ENCODE peak calls at places on chromosomes 11 and 22, in six cellular contexts. C is HCT116, W is tibial artery, K is HAP-1, Z is transverse colon, B is ascending aorta. F is an unnamed sample.

GRCh38 chr11:129768356-129768755 is 47.3 kb upstream of the TMEM45B start:
- DNase-seq in C (no peak), W (no peak), K (no peak), Z (no peak), B (no peak), F (no peak)

GRCh38 chr22:49321477-49322055 is 506.1 kb downstream of the BRD1 start:
- DNase-seq in C (no peak), W (no peak), K (no peak), Z (no peak), B (no peak), F (no peak)

GRCh38 chr11:26150046-26150445 is 181.9 kb upstream of the ANO3 start:
- DNase-seq in C (no peak), W (no peak), K (peak; percentile 96), Z (no peak), B (no peak), F (no peak)

GRCh38 chr11:120065176-120065575 is 72.7 kb downstream of the TRIM29 start:
- DNase-seq in C (no peak), W (no peak), K (no peak), Z (no peak), B (no peak), F (no peak)

GRCh38 chr22:29830585-29830984 is 7.5 kb downstream of the ASCC2 start:
- DNase-seq in C (no peak), W (no peak), K (no peak), Z (no peak), B (no peak), F (no peak)

GRCh38 chr22:25748140-25748539 is 6.2 kb downstream of the MYO18B start:
- DNase-seq in C (no peak), W (no peak), K (no peak), Z (no peak), B (no peak), F (no peak)

GRCh38 chr11:78666675-78667129 is 92.0 kb upstream of the NARS2 start:
- DNase-seq in C (no peak), W (no peak), K (no peak), Z (no peak), B (no peak), F (no peak)

GRCh38 chr11:131723088-131723487 is 352.7 kb downstream of the NTM start:
- DNase-seq in C (no peak), W (no peak), K (no peak), Z (no peak), B (no peak), F (no peak)

GRCh38 chr11:122681731-122682130 is 26.2 kb downstream of the UBASH3B start:
- DNase-seq in C (no peak), W (no peak), K (no peak), Z (no peak), B (no peak), F (no peak)

DNA sequence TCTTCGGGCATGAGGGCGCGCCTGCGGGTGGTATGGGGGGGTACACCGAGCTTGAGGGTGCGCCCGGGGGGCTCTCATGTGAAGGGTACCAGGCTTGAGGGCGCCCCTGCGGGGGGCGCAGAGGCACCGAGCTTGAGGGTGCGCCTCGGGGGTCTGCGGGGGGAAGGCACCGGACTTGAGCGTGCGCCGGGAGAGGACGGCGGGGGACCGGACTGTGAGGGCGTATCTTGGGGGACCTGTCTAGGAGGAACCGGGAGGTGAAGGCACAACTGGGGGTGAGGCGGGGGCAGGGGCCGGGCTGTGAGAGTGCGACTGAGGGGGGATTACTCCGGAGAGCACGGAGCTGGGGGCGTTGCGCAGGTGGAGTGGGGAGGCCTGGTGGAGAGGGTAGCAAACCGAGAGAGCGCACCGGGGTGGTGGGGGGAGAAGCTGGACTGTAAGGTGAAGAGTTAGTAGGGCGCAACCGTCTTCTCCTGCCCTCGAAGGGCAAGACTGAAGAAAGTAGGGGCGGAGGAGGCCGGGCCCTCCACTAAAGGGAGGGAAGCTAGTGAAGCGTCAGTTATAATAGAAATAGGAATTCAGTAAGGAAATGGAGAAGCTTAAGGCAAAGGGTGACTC is 1.1 kb upstream of the DDX6 start:
- DNase-seq in C (no peak), W (peak; percentile 74), K (no peak), Z (peak; percentile 45), B (no peak), F (peak; percentile 51)
- H3K4me1 ChIP-seq in C (peaks cover 35% of the 10 kb centered on the region), W (peaks cover 20% of the 10 kb centered on the region), K (peaks cover 21% of the 10 kb centered on the region), Z (peaks cover 37% of the 10 kb centered on the region), B (peaks cover 10% of the 10 kb centered on the region), F (peaks cover 23% of the 10 kb centered on the region)

GRCh38 chr11:68038226-68038717 is 553 bp upstream of the TCIRG1 start:
- DNase-seq in C (no peak), W (peak; percentile 79), K (no peak), Z (no peak), B (no peak), F (no peak)
- H3K4me1 ChIP-seq in C (peaks cover 23% of the 10 kb centered on the region), W (peaks cover 50% of the 10 kb centered on the region), K (peaks cover 19% of the 10 kb centered on the region), Z (peaks cover 37% of the 10 kb centered on the region), B (peaks cover 30% of the 10 kb centered on the region), F (peaks cover 41% of the 10 kb centered on the region)

DNA sequence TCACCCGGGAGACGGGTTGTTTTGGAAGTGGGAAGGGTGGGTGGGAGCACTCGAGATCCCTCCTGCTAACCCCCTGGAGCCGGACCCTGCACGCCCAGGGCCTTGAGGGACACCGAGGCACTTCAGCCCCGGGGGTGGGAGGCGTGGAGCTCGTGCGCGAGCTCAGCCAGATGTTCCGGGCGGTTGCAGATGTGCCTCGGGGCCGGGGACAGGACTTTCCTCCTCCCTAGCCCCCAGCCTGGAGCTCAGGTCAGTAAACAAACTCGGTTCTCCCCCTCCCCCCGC is 3.3 kb upstream of the WNT11 start:
- DNase-seq in C (no peak), W (no peak), K (no peak), Z (no peak), B (no peak), F (no peak)
- H3K4me1 ChIP-seq in C (peaks cover 42% of the 10 kb centered on the region), W (peaks cover 58% of the 10 kb centered on the region), K (peaks cover 21% of the 10 kb centered on the region), Z (peaks cover 56% of the 10 kb centered on the region), B (peaks cover 36% of the 10 kb centered on the region), F (peaks cover 35% of the 10 kb centered on the region)

DNA sequence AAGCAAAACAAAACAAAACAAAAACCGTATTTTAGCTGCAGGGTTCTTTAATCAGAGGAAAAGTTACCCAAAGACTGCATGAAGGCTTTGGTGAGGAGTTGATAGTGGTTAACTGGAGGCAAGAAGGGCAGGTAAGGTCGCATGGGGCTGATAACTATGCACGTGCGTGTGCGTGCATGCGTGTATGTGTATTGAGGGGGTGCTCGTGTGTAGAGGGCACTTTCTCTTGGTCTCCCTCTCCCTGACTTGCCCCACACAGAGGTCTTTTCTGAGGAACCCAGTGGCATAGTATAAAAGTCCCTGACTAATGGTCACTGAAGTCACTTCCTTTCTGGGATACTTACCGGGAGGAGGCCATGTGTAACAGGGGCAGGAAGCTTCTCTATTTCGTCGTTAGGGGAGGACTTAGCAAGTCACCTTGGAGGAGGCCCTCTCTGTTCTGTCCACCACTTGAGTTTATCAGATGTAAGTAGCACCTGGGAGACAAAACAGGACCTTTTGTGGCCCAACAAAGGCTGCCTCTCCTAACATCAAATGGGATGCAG is 20.1 kb upstream of the FCHSD2 start:
- DNase-seq in C (no peak), W (no peak), K (no peak), Z (no peak), B (no peak), F (no peak)
- H3K4me1 ChIP-seq in C (peaks cover 5% of the 10 kb centered on the region), W (peaks cover 26% of the 10 kb centered on the region), K (no peaks in the 10 kb centered on the region), Z (peaks cover 17% of the 10 kb centered on the region), B (peaks cover 24% of the 10 kb centered on the region), F (peaks cover 3% of the 10 kb centered on the region)

DNA sequence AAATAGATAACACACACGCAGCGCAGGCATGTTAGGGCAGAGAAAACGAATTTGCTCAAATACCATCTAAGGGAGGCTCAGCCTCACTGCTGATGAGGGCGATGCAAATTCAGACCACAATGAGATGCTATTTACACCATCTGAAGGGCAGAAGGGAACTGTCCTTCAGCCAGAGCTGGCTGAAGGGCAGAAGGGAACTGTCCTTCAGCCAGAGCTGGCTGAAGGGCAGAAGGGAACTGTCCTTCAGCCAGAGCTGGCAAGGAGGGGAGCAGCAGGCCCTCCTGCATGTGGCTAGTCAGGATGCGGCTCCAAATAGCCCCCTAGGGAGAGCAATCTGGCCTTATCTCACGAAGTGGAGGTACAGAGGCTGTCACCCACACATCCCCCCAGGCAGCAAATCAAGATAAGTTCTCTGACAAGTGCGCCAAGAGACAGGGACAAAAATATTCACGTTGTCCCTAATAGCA is 7.5 kb upstream of the SLC39A13 start:
- DNase-seq in C (no peak), W (no peak), K (no peak), Z (no peak), B (no peak), F (no peak)
- H3K4me1 ChIP-seq in C (no peaks in the 10 kb centered on the region), W (peaks cover 17% of the 10 kb centered on the region), K (peaks cover 6% of the 10 kb centered on the region), Z (peaks cover 16% of the 10 kb centered on the region), B (peaks cover 9% of the 10 kb centered on the region), F (peaks cover 24% of the 10 kb centered on the region)

DNA sequence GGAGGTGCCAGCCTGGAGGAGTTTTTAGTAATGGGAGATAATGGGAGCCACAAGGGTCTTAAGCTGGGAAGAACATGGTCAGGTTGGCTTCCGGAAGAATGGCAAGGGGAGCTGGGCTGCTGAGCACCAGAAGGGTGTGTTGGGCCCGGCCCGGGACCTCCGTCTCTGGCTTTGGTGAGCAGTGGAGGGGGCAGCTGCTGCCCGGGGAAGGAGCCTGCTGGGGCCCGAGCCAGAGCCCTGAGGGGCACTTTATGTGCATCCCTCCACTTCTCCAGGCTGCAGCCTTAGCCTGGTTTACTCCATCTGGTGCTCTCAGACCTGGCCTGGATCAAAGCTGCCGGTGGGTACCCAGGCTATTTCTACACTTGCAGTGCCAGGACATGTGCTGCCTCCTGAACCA is 8.7 kb upstream of the NPAS4 start:
- DNase-seq in C (no peak), W (no peak), K (no peak), Z (no peak), B (no peak), F (no peak)
- H3K4me1 ChIP-seq in C (peaks cover 3% of the 10 kb centered on the region), W (peaks cover 41% of the 10 kb centered on the region), K (no peaks in the 10 kb centered on the region), Z (peaks cover 18% of the 10 kb centered on the region), B (peaks cover 21% of the 10 kb centered on the region), F (peaks cover 5% of the 10 kb centered on the region)

GRCh38 chr11:132734217-132734616 is 798.1 kb downstream of the OPCML start:
- DNase-seq in C (no peak), W (no peak), K (no peak), Z (no peak), B (no peak), F (no peak)
- H3K4me1 ChIP-seq in C (no peaks in the 10 kb centered on the region), W (no peaks in the 10 kb centered on the region), K (no peaks in the 10 kb centered on the region), Z (no peaks in the 10 kb centered on the region), B (no peaks in the 10 kb centered on the region), F (no peaks in the 10 kb centered on the region)

GRCh38 chr11:94152678-94153065 is 24.0 kb downstream of the PANX1 start:
- DNase-seq in C (no peak), W (no peak), K (no peak), Z (no peak), B (no peak), F (no peak)

GRCh38 chr11:94151311-94151710 is 22.7 kb downstream of the PANX1 start:
- DNase-seq in C (no peak), W (no peak), K (no peak), Z (no peak), B (no peak), F (no peak)

GRCh38 chr11:94154095-94154856 is 25.6 kb downstream of the PANX1 start:
- DNase-seq in C (no peak), W (no peak), K (no peak), Z (no peak), B (no peak), F (no peak)

GRCh38 chr11:94151903-94152677 is 23.4 kb downstream of the PANX1 start:
- DNase-seq in C (peak; percentile 73), W (peak; percentile 68), K (no peak), Z (no peak), B (peak; percentile 28), F (no peak)

DNA sequence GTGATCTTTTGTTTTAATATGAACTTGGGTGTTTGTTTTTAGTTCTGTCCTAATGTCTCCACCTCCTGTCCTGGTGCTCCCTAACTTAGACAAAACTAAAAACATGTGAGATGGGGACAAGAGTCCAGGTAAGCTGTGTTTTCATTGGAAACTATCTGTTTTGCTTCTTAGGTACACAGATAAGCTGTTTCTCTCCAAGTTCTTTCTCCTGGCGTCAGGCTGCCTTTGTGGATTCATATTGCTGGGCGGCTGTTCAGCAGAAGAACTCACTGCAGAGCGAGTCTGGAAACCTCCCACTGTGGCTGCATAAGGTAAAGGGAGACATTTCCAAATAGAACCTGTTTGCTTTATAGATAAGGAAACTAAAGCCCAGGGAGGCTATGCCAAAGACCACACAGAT is 24.7 kb downstream of the PANX1 start:
- DNase-seq in C (no peak), W (no peak), K (no peak), Z (no peak), B (no peak), F (no peak)
- H3K4me1 ChIP-seq in C (peaks cover 43% of the 10 kb centered on the region), W (peaks cover 49% of the 10 kb centered on the region), K (no peaks in the 10 kb centered on the region), Z (peaks cover 30% of the 10 kb centered on the region), B (peaks cover 46% of the 10 kb centered on the region), F (peaks cover 10% of the 10 kb centered on the region)

F was measured in CD4-positive, alpha-beta memory T cell.